ENCODE peak calls at places on chromosomes 16 and 17, in six cellular contexts. One of them, this sample, is unnamed.

GRCh38 chr16:51870460-51870859 is 676.5 kb downstream of the TOX3 start:
- DNase-seq in DMS79 treated with DMSO at 0.1 percent for 48 hours: no peak
- DNase-seq in mesendoderm: no peak
- DNase-seq in cardiac septum: no peak
- DNase-seq in posterior cingulate gyrus: no peak
- DNase-seq in OCI-M1: no peak
- DNase-seq in this sample: no peak

GRCh38 chr16:23949630-23950290 is 114.0 kb downstream of the PRKCB start:
- DNase-seq in DMS79 treated with DMSO at 0.1 percent for 48 hours: no peak
- DNase-seq in posterior cingulate gyrus: no peak
- DNase-seq in OCI-M1: peak; percentile 19
- DNase-seq in cardiac septum: no peak
- DNase-seq in mesendoderm: no peak
- DNase-seq in this sample: no peak

GRCh38 chr17:31392856-31393748 is 1.6 kb downstream of the RAB11FIP4 start:
- DNase-seq in OCI-M1: no peak
- DNase-seq in DMS79 treated with DMSO at 0.1 percent for 48 hours: no peak
- DNase-seq in posterior cingulate gyrus: peak; percentile 92
- DNase-seq in mesendoderm: no peak
- DNase-seq in cardiac septum: no peak
- DNase-seq in this sample: peak; percentile 87

GRCh38 chr16:4767872-4768548 is 1.0 kb upstream of the ZNF500 start:
- DNase-seq in DMS79 treated with DMSO at 0.1 percent for 48 hours: no peak
- DNase-seq in cardiac septum: no peak
- DNase-seq in mesendoderm: no peak
- DNase-seq in OCI-M1: peak; percentile 76
- DNase-seq in posterior cingulate gyrus: no peak
- DNase-seq in this sample: no peak

GRCh38 chr17:81301195-81302144 is 6.4 kb upstream of the SLC38A10 start:
- DNase-seq in mesendoderm: no peak
- DNase-seq in OCI-M1: no peak
- DNase-seq in cardiac septum: no peak
- DNase-seq in posterior cingulate gyrus: no peak
- DNase-seq in DMS79 treated with DMSO at 0.1 percent for 48 hours: no peak
- DNase-seq in this sample: no peak

GRCh38 chr17:75845058-75845711 is 981 bp upstream of the UNC13D start:
- DNase-seq in mesendoderm: peak; percentile 96
- DNase-seq in cardiac septum: peak; percentile 92
- DNase-seq in posterior cingulate gyrus: peak; percentile 88
- DNase-seq in DMS79 treated with DMSO at 0.1 percent for 48 hours: no peak
- DNase-seq in OCI-M1: peak; percentile 98
- DNase-seq in this sample: no peak

GRCh38 chr17:61126476-61127240 is 273.0 kb upstream of the TBX2 start:
- DNase-seq in OCI-M1: no peak
- DNase-seq in DMS79 treated with DMSO at 0.1 percent for 48 hours: no peak
- DNase-seq in mesendoderm: no peak
- DNase-seq in posterior cingulate gyrus: no peak
- DNase-seq in cardiac septum: no peak
- DNase-seq in this sample: no peak

GRCh38 chr16:1121601-1122000 is 25.6 kb upstream of the C1QTNF8 start:
- DNase-seq in mesendoderm: no peak
- DNase-seq in posterior cingulate gyrus: no peak
- DNase-seq in cardiac septum: no peak
- DNase-seq in DMS79 treated with DMSO at 0.1 percent for 48 hours: no peak
- DNase-seq in OCI-M1: peak; percentile 5
- DNase-seq in this sample: no peak

GRCh38 chr16:89924298-89924924 is 1.3 kb downstream of the TUBB3 start:
- DNase-seq in DMS79 treated with DMSO at 0.1 percent for 48 hours: peak; percentile 17
- DNase-seq in OCI-M1: peak; percentile 56
- DNase-seq in mesendoderm: peak; percentile 93
- DNase-seq in posterior cingulate gyrus: no peak
- DNase-seq in cardiac septum: no peak
- DNase-seq in this sample: no peak

GRCh38 chr16:12515771-12516170 is 287.9 kb downstream of the CPPED1 start:
- DNase-seq in OCI-M1: no peak
- DNase-seq in cardiac septum: no peak
- DNase-seq in posterior cingulate gyrus: peak; percentile 47
- DNase-seq in mesendoderm: no peak
- DNase-seq in DMS79 treated with DMSO at 0.1 percent for 48 hours: no peak
- DNase-seq in this sample: no peak

GRCh38 chr16:27972500-27972899 is 91.0 kb downstream of the GSG1L start:
- DNase-seq in mesendoderm: peak; percentile 74
- DNase-seq in DMS79 treated with DMSO at 0.1 percent for 48 hours: no peak
- DNase-seq in OCI-M1: peak; percentile 69
- DNase-seq in cardiac septum: peak; percentile 15
- DNase-seq in posterior cingulate gyrus: no peak
- DNase-seq in this sample: no peak

GRCh38 chr16:12150600-12150999 is 174.1 kb downstream of the SNX29 start:
- DNase-seq in DMS79 treated with DMSO at 0.1 percent for 48 hours: no peak
- DNase-seq in OCI-M1: peak; percentile 13
- DNase-seq in posterior cingulate gyrus: no peak
- DNase-seq in mesendoderm: no peak
- DNase-seq in cardiac septum: no peak
- DNase-seq in this sample: no peak

GRCh38 chr17:41308918-41309359 is at the start of gene KRTAP16-1:
- DNase-seq in mesendoderm: no peak
- DNase-seq in cardiac septum: no peak
- DNase-seq in DMS79 treated with DMSO at 0.1 percent for 48 hours: no peak
- DNase-seq in posterior cingulate gyrus: no peak
- DNase-seq in OCI-M1: no peak
- DNase-seq in this sample: no peak

GRCh38 chr16:54568897-54569807 is 282.6 kb upstream of the IRX3 start:
- DNase-seq in posterior cingulate gyrus: no peak
- DNase-seq in OCI-M1: no peak
- DNase-seq in cardiac septum: no peak
- DNase-seq in DMS79 treated with DMSO at 0.1 percent for 48 hours: peak; percentile 19
- DNase-seq in mesendoderm: no peak
- DNase-seq in this sample: no peak

GRCh38 chr16:19348578-19349315 is 63.2 kb downstream of the CLEC19A start:
- DNase-seq in posterior cingulate gyrus: no peak
- DNase-seq in DMS79 treated with DMSO at 0.1 percent for 48 hours: peak; percentile 24
- DNase-seq in mesendoderm: peak; percentile 86
- DNase-seq in OCI-M1: no peak
- DNase-seq in cardiac septum: no peak
- DNase-seq in this sample: no peak

GRCh38 chr17:68204736-68205135 is 43.1 kb upstream of the AMZ2 start:
- DNase-seq in posterior cingulate gyrus: no peak
- DNase-seq in cardiac septum: no peak
- DNase-seq in DMS79 treated with DMSO at 0.1 percent for 48 hours: no peak
- DNase-seq in mesendoderm: no peak
- DNase-seq in OCI-M1: no peak
- DNase-seq in this sample: no peak

GRCh38 chr16:56193951-56194726 is 2.9 kb downstream of the GNAO1 start:
- DNase-seq in OCI-M1: no peak
- DNase-seq in mesendoderm: peak; percentile 95
- DNase-seq in DMS79 treated with DMSO at 0.1 percent for 48 hours: peak; percentile 52
- DNase-seq in posterior cingulate gyrus: peak; percentile 97
- DNase-seq in cardiac septum: peak; percentile 90
- DNase-seq in this sample: no peak

GRCh38 chr16:83806721-83807120 is 1.1 kb upstream of the HSBP1 start:
- DNase-seq in mesendoderm: no peak
- DNase-seq in posterior cingulate gyrus: no peak
- DNase-seq in DMS79 treated with DMSO at 0.1 percent for 48 hours: no peak
- DNase-seq in cardiac septum: no peak
- DNase-seq in OCI-M1: no peak
- DNase-seq in this sample: no peak

GRCh38 chr16:77993111-77993571 is 29.2 kb upstream of the CLEC3A start:
- DNase-seq in DMS79 treated with DMSO at 0.1 percent for 48 hours: no peak
- DNase-seq in posterior cingulate gyrus: no peak
- DNase-seq in OCI-M1: no peak
- DNase-seq in cardiac septum: no peak
- DNase-seq in mesendoderm: peak; percentile 74
- DNase-seq in this sample: no peak

GRCh38 chr16:76661691-76662090 is 384.5 kb downstream of the CNTNAP4 start:
- DNase-seq in posterior cingulate gyrus: no peak
- DNase-seq in cardiac septum: no peak
- DNase-seq in mesendoderm: no peak
- DNase-seq in DMS79 treated with DMSO at 0.1 percent for 48 hours: no peak
- DNase-seq in OCI-M1: no peak
- DNase-seq in this sample: no peak

GRCh38 chr17:933168-934083 is 46.1 kb downstream of the NXN start:
- DNase-seq in OCI-M1: peak; percentile 44
- DNase-seq in DMS79 treated with DMSO at 0.1 percent for 48 hours: peak; percentile 39
- DNase-seq in mesendoderm: peak; percentile 99
- DNase-seq in cardiac septum: no peak
- DNase-seq in posterior cingulate gyrus: peak; percentile 18
- DNase-seq in this sample: no peak

GRCh38 chr17:12667299-12667958 is 1.7 kb downstream of the MYOCD start:
- DNase-seq in DMS79 treated with DMSO at 0.1 percent for 48 hours: no peak
- DNase-seq in posterior cingulate gyrus: no peak
- DNase-seq in cardiac septum: no peak
- DNase-seq in OCI-M1: peak; percentile 13
- DNase-seq in mesendoderm: peak; percentile 96
- DNase-seq in this sample: no peak

GRCh38 chr17:77049440-77049839 is 91.3 kb upstream of the SEC14L1 start:
- DNase-seq in cardiac septum: no peak
- DNase-seq in OCI-M1: no peak
- DNase-seq in posterior cingulate gyrus: peak; percentile 5
- DNase-seq in DMS79 treated with DMSO at 0.1 percent for 48 hours: peak; percentile 88
- DNase-seq in mesendoderm: no peak
- DNase-seq in this sample: no peak

GRCh38 chr17:3683054-3683511 is 12.9 kb downstream of the P2RX5 start:
- DNase-seq in DMS79 treated with DMSO at 0.1 percent for 48 hours: no peak
- DNase-seq in posterior cingulate gyrus: no peak
- DNase-seq in mesendoderm: peak; percentile 81
- DNase-seq in OCI-M1: peak; percentile 72
- DNase-seq in cardiac septum: no peak
- DNase-seq in this sample: no peak

GRCh38 chr16:70750893-70751467 is 50.0 kb downstream of the VAC14 start:
- DNase-seq in cardiac septum: peak; percentile 82
- DNase-seq in posterior cingulate gyrus: peak; percentile 65
- DNase-seq in OCI-M1: no peak
- DNase-seq in mesendoderm: no peak
- DNase-seq in DMS79 treated with DMSO at 0.1 percent for 48 hours: no peak
- DNase-seq in this sample: no peak

GRCh38 chr17:1979182-1979980 is 45.8 kb downstream of the RTN4RL1 start:
- DNase-seq in posterior cingulate gyrus: peak; percentile 58
- DNase-seq in cardiac septum: no peak
- DNase-seq in DMS79 treated with DMSO at 0.1 percent for 48 hours: peak; percentile 84
- DNase-seq in mesendoderm: no peak
- DNase-seq in OCI-M1: no peak
- DNase-seq in this sample: no peak

GRCh38 chr16:78993342-78993741 is 607.2 kb downstream of the MAF start:
- DNase-seq in posterior cingulate gyrus: no peak
- DNase-seq in DMS79 treated with DMSO at 0.1 percent for 48 hours: peak; percentile 55
- DNase-seq in mesendoderm: no peak
- DNase-seq in cardiac septum: no peak
- DNase-seq in OCI-M1: no peak
- DNase-seq in this sample: no peak

GRCh38 chr17:39598047-39598481 is 9.7 kb downstream of the NEUROD2 start:
- DNase-seq in OCI-M1: no peak
- DNase-seq in cardiac septum: no peak
- DNase-seq in mesendoderm: no peak
- DNase-seq in DMS79 treated with DMSO at 0.1 percent for 48 hours: no peak
- DNase-seq in posterior cingulate gyrus: no peak
- DNase-seq in this sample: no peak

GRCh38 chr17:32519769-32520701 is 33.2 kb downstream of the CDK5R1 start:
- DNase-seq in OCI-M1: no peak
- DNase-seq in posterior cingulate gyrus: no peak
- DNase-seq in mesendoderm: peak; percentile 80
- DNase-seq in cardiac septum: no peak
- DNase-seq in DMS79 treated with DMSO at 0.1 percent for 48 hours: peak; percentile 63
- DNase-seq in this sample: no peak

GRCh38 chr17:63039342-63039741 is 73.3 kb downstream of the TANC2 start:
- DNase-seq in posterior cingulate gyrus: no peak
- DNase-seq in OCI-M1: peak; percentile 17
- DNase-seq in DMS79 treated with DMSO at 0.1 percent for 48 hours: peak; percentile 33
- DNase-seq in cardiac septum: no peak
- DNase-seq in mesendoderm: no peak
- DNase-seq in this sample: no peak

GRCh38 chr17:81923302-81924260 is 4.0 kb downstream of the MAFG start:
- DNase-seq in OCI-M1: peak; percentile 95
- DNase-seq in posterior cingulate gyrus: peak; percentile 87
- DNase-seq in mesendoderm: peak; percentile 97
- DNase-seq in cardiac septum: peak; percentile 95
- DNase-seq in DMS79 treated with DMSO at 0.1 percent for 48 hours: no peak
- DNase-seq in this sample: no peak

GRCh38 chr16:30786936-30787612 is at the start of gene ZNF629:
- DNase-seq in DMS79 treated with DMSO at 0.1 percent for 48 hours: peak; percentile 67
- DNase-seq in OCI-M1: peak; percentile 78
- DNase-seq in mesendoderm: peak; percentile 84
- DNase-seq in cardiac septum: peak; percentile 82
- DNase-seq in posterior cingulate gyrus: peak; percentile 93
- DNase-seq in this sample: no peak

GRCh38 chr16:72921106-72921505 is 126.8 kb downstream of the ZFHX3 start:
- DNase-seq in cardiac septum: no peak
- DNase-seq in OCI-M1: no peak
- DNase-seq in DMS79 treated with DMSO at 0.1 percent for 48 hours: no peak
- DNase-seq in mesendoderm: no peak
- DNase-seq in posterior cingulate gyrus: no peak
- DNase-seq in this sample: no peak

GRCh38 chr17:13477180-13477611 is 124.5 kb downstream of the HS3ST3A1 start:
- DNase-seq in cardiac septum: no peak
- DNase-seq in DMS79 treated with DMSO at 0.1 percent for 48 hours: no peak
- DNase-seq in mesendoderm: peak; percentile 79
- DNase-seq in posterior cingulate gyrus: no peak
- DNase-seq in OCI-M1: peak; percentile 91
- DNase-seq in this sample: no peak

GRCh38 chr17:33482636-33483035 is 189.5 kb upstream of the ASIC2 start:
- DNase-seq in cardiac septum: no peak
- DNase-seq in posterior cingulate gyrus: no peak
- DNase-seq in mesendoderm: no peak
- DNase-seq in DMS79 treated with DMSO at 0.1 percent for 48 hours: no peak
- DNase-seq in OCI-M1: no peak
- DNase-seq in this sample: no peak

GRCh38 chr17:27471321-27472269 is 15.3 kb downstream of the KSR1 start:
- DNase-seq in OCI-M1: no peak
- DNase-seq in mesendoderm: no peak
- DNase-seq in posterior cingulate gyrus: peak; percentile 83
- DNase-seq in cardiac septum: no peak
- DNase-seq in DMS79 treated with DMSO at 0.1 percent for 48 hours: no peak
- DNase-seq in this sample: no peak

GRCh38 chr17:75228847-75229246 is 23.4 kb downstream of the NUP85 start:
- DNase-seq in posterior cingulate gyrus: no peak
- DNase-seq in cardiac septum: no peak
- DNase-seq in mesendoderm: no peak
- DNase-seq in OCI-M1: no peak
- DNase-seq in DMS79 treated with DMSO at 0.1 percent for 48 hours: no peak
- DNase-seq in this sample: no peak

GRCh38 chr17:56284501-56284900 is 131.2 kb downstream of the ANKFN1 start:
- DNase-seq in cardiac septum: no peak
- DNase-seq in posterior cingulate gyrus: no peak
- DNase-seq in DMS79 treated with DMSO at 0.1 percent for 48 hours: no peak
- DNase-seq in mesendoderm: no peak
- DNase-seq in OCI-M1: no peak
- DNase-seq in this sample: no peak

GRCh38 chr17:81479175-81479574 is 33.4 kb downstream of the ACTG1 start:
- DNase-seq in mesendoderm: no peak
- DNase-seq in posterior cingulate gyrus: no peak
- DNase-seq in OCI-M1: no peak
- DNase-seq in DMS79 treated with DMSO at 0.1 percent for 48 hours: no peak
- DNase-seq in cardiac septum: no peak
- DNase-seq in this sample: no peak

GRCh38 chr16:87040169-87041117 is 276.7 kb downstream of the C16orf95 start:
- DNase-seq in cardiac septum: peak; percentile 72
- DNase-seq in DMS79 treated with DMSO at 0.1 percent for 48 hours: no peak
- DNase-seq in posterior cingulate gyrus: no peak
- DNase-seq in mesendoderm: no peak
- DNase-seq in OCI-M1: no peak
- DNase-seq in this sample: no peak